ENCODE peak calls at places on chromosome 21, in four cellular contexts. E, M, X and Z are unnamed samples.

GRCh38 chr21:15135867-15136629 is 71.2 kb upstream of the NRIP1 start:
- DNase-seq in E (no peak), M (no peak), X (no peak), Z (no peak)

GRCh38 chr21:35593000-35593502 is 467.3 kb downstream of the SETD4 start:
- DNase-seq in E (no peak), X (no peak), M (peak), Z (no peak)

GRCh38 chr21:34808569-34809204 is 139.9 kb downstream of the CLIC6 start:
- DNase-seq in X (no peak), M (peak), E (no peak), Z (no peak)

GRCh38 chr21:36603221-36603620 is 95.7 kb upstream of the SIM2 start:
- DNase-seq in X (no peak), M (no peak), E (no peak), Z (no peak)

GRCh38 chr21:31408306-31409088 is 64.4 kb upstream of the TIAM1 start:
- DNase-seq in E (no peak), M (no peak), X (no peak), Z (no peak)

GRCh38 chr21:26652891-26653290 is 79.8 kb upstream of the CYYR1 start:
- DNase-seq in X (no peak), E (no peak), M (no peak), Z (no peak)

GRCh38 chr21:33403128-33403785 is at the start of gene IFNGR2:
- DNase-seq in X (no peak), M (no peak), E (peak), Z (no peak)

GRCh38 chr21:35400233-35400939 is 351.3 kb upstream of the RUNX1 start:
- DNase-seq in X (no peak), M (peak), E (no peak), Z (peak)

GRCh38 chr21:15754640-15755039 is 24.9 kb downstream of the USP25 start:
- DNase-seq in M (no peak), X (no peak), E (no peak), Z (peak)

GRCh38 chr21:16838330-16838729 is 674.5 kb upstream of the CXADR start:
- DNase-seq in X (no peak), E (no peak), M (no peak), Z (no peak)

GRCh38 chr21:16842716-16843115 is 670.1 kb upstream of the CXADR start:
- DNase-seq in X (no peak), M (no peak), E (no peak), Z (no peak)

GRCh38 chr21:16837319-16837718 is 675.5 kb upstream of the CXADR start:
- DNase-seq in M (no peak), X (no peak), E (no peak), Z (no peak)

GRCh38 chr21:16841917-16842316 is 670.9 kb upstream of the CXADR start:
- DNase-seq in E (no peak), X (no peak), M (no peak), Z (no peak)

GRCh38 chr21:16840549-16840948 is 672.3 kb upstream of the CXADR start:
- DNase-seq in E (no peak), M (no peak), X (no peak), Z (no peak)
- H3K27ac ChIP-seq in E (no peak), M (no peak), X (no peak), Z (no peak)

GRCh38 chr21:43767980-43768867 is 7.9 kb downstream of the CSTB start:
- DNase-seq in E (peak), X (no peak), M (peak), Z (peak)

GRCh38 chr21:43768868-43769167 is 7.3 kb downstream of the CSTB start:
- DNase-seq in M (no peak), X (no peak), E (no peak), Z (no peak)

GRCh38 chr21:43771199-43771675 is 4.9 kb downstream of the CSTB start:
- DNase-seq in E (no peak), M (no peak), X (peak), Z (no peak)

GRCh38 chr21:43770066-43770655 is 5.9 kb downstream of the CSTB start:
- DNase-seq in X (no peak), M (no peak), E (no peak), Z (no peak)

DNA sequence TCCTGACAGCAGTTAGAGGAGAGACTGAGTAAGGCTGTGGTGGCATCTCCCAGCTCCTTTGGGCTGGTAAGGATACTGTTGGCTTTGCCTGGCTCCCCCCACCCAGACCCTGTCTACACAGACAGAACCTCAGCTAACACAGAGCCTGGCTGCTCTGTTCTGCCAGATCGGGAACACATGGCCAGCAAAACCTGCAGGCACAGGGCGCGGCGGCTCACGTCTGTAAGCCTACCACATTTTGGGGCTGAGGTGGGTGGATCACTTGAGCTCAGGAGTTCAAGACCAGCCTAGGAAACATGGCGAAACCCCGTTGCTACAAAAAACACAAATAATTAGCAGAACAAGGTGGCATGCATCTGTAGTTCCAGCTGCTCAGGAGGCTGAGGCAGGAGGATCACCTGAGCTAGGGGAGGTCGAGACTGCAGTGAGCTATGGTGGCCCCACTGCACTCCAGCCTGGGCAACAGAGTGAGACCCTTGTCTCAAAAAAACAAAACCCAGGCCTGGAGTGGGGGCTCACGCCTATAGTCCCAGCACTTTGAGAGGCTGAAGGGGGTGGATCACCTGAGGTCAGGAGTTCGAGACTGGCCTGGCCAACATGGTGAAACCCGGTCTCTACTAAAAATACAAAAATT is 6.7 kb downstream of the CSTB start:
- DNase-seq in M (no peak), E (no peak), X (no peak), Z (no peak)
- H3K27ac ChIP-seq in M (no peak), E (no peak), X (peak), Z (no peak)

GRCh38 chr21:29092102-29092959 is 18.9 kb upstream of the CCT8 start:
- DNase-seq in E (no peak), X (no peak), M (peak), Z (no peak)
- H3K27ac ChIP-seq in E (peak), X (peak), M (peak), Z (peak)

GRCh38 chr21:25569711-25570110 is 37.6 kb downstream of the MRPL39 start:
- DNase-seq in X (no peak), E (no peak), M (no peak), Z (no peak)
- H3K27ac ChIP-seq in X (no peak), E (no peak), M (no peak), Z (no peak)

GRCh38 chr21:39312112-39313041 is 1.1 kb downstream of the BRWD1 start:
- DNase-seq in E (peak), X (peak), M (peak), Z (peak)
- H3K27ac ChIP-seq in E (peak), X (peak), M (peak), Z (peak)

DNA sequence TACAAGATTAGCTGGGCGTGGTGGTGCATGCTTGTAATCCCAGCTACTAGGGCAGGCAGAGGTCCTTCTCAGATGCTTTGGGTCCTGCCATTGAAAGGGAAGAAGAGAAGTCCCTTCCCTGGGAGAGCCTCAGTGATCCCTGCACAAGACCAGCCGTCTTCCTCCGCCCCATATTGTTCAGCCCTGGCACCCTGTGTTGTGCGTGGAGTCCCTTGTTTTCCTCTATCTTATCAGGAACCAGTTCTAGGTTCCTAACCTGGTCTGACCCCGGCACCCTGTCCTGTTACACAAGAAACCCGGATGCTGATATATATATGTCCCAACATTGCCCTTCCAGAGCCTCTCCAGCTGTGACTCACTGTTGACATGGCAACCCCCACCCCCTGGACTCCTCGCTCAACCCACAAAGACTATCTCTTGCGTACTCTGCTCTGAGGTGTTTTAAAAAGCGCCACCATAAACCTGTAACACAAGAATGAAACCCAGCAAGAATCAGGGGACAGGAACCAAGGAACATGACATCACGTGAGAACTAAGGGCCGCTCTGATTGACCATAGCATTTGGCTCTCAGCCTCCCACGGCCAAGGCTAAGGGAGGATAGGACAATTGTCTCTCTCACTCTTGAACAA is 4.8 kb downstream of the MX2 start:
- DNase-seq in X (no peak), E (peak), M (peak), Z (peak)
- H3K27ac ChIP-seq in X (no peak), E (no peak), M (no peak), Z (no peak)

GRCh38 chr21:46038341-46038829 is 56.8 kb downstream of the COL6A1 start:
- DNase-seq in M (no peak), X (no peak), E (no peak), Z (no peak)
- H3K27ac ChIP-seq in M (peak), X (no peak), E (peak), Z (no peak)

GRCh38 chr21:44006017-44006624 is 6.0 kb upstream of the TRAPPC10 start:
- DNase-seq in X (no peak), E (peak), M (peak), Z (peak)

GRCh38 chr21:44003307-44003966 is 8.7 kb upstream of the TRAPPC10 start:
- DNase-seq in X (no peak), E (no peak), M (no peak), Z (no peak)

GRCh38 chr21:44005071-44005470 is 7.0 kb upstream of the TRAPPC10 start:
- DNase-seq in X (no peak), M (no peak), E (no peak), Z (no peak)

GRCh38 chr21:44006656-44007055 is 5.5 kb upstream of the TRAPPC10 start:
- DNase-seq in E (peak), X (no peak), M (peak), Z (no peak)

GRCh38 chr21:44005593-44005992 is 6.5 kb upstream of the TRAPPC10 start:
- DNase-seq in E (no peak), X (no peak), M (no peak), Z (no peak)
- H3K27ac ChIP-seq in E (no peak), X (peak), M (peak), Z (peak)

GRCh38 chr21:29454179-29454578 is 155.5 kb downstream of the BACH1 start:
- DNase-seq in M (no peak), E (no peak), X (no peak), Z (no peak)

GRCh38 chr21:29453511-29453910 is 154.8 kb downstream of the BACH1 start:
- DNase-seq in M (no peak), X (no peak), E (no peak), Z (no peak)

GRCh38 chr21:29448766-29449165 is 150.0 kb downstream of the BACH1 start:
- DNase-seq in E (no peak), M (no peak), X (no peak), Z (no peak)

GRCh38 chr21:29443398-29444010 is 144.8 kb downstream of the BACH1 start:
- DNase-seq in M (no peak), X (no peak), E (no peak), Z (no peak)

DNA sequence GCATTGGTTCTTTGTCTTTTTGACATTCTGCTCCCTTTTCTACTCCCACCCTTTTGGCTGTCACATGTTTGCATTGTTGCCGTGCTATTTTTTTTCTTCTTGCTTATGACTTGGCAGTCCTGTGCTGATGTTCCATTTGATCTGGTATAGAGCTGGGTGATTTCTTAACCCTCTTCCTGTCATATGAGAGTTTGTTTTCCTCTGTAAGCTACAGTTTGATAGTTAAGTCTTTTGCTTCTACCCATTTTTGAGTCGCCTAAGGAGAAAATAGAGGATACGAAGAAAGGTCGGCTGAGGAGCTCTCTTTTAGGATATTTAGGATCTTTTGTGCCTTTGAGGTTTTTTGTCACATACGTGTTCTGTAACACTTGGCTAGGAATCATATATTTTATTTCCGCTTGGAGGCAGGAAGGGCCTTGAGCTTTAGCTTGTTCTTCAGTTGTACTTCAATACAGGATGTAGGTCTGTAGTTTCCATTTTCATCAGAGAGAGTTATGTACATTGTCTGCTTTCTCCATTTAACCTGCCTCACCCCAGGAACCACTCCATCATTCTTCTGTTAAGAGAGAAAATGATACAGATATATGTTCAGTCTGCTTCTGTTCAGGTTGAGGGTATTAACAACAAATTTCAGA is 150.7 kb downstream of the BACH1 start:
- DNase-seq in X (no peak), M (no peak), E (no peak), Z (no peak)
- H3K27ac ChIP-seq in X (no peak), M (no peak), E (no peak), Z (no peak)